ENCODE peak calls at places on chromosomes 12 and 14, in nine cellular contexts. One of them, this sample, is unnamed.

GRCh38 chr14:37595809-37596595 is 573 bp downstream of the TTC6 start:
- DNase-seq in NCI-H774: peak
- DNase-seq in sigmoid colon: no peak
- DNase-seq in SK-MEL-5: no peak
- DNase-seq in natural killer cell: no peak
- DNase-seq in stimulated activated CD8-positive, alpha-beta memory T cell treated with anti-CD3 and anti-CD28 coated beads, Interleukin-12 subunit alpha, Interleukin-12 subunit beta, amount 100 ng/mL, for 1 hour: no peak
- DNase-seq in fibroblast of lung: no peak
- DNase-seq in ACHN: peak
- DNase-seq in activated naive CD4-positive, alpha-beta T cell treated with anti-CD3 and anti-CD28 coated beads, Interleukin-2, amount 10 ng/mL, durations not matched to agents 7 days and 5 days: peak
- DNase-seq in this sample: no peak

GRCh38 chr12:3218150-3218845 is 141.1 kb downstream of the TSPAN9 start:
- DNase-seq in sigmoid colon: peak
- DNase-seq in SK-MEL-5: no peak
- DNase-seq in natural killer cell: no peak
- DNase-seq in ACHN: no peak
- DNase-seq in fibroblast of lung: peak
- DNase-seq in activated naive CD4-positive, alpha-beta T cell treated with anti-CD3 and anti-CD28 coated beads, Interleukin-2, amount 10 ng/mL, durations not matched to agents 7 days and 5 days: no peak
- DNase-seq in NCI-H774: peak
- DNase-seq in stimulated activated CD8-positive, alpha-beta memory T cell treated with anti-CD3 and anti-CD28 coated beads, Interleukin-12 subunit alpha, Interleukin-12 subunit beta, amount 100 ng/mL, for 1 hour: no peak
- DNase-seq in this sample: no peak

GRCh38 chr12:22993639-22994038 is 368.7 kb downstream of the ETNK1 start:
- DNase-seq in natural killer cell: no peak
- DNase-seq in stimulated activated CD8-positive, alpha-beta memory T cell treated with anti-CD3 and anti-CD28 coated beads, Interleukin-12 subunit alpha, Interleukin-12 subunit beta, amount 100 ng/mL, for 1 hour: no peak
- DNase-seq in NCI-H774: no peak
- DNase-seq in ACHN: no peak
- DNase-seq in sigmoid colon: no peak
- DNase-seq in activated naive CD4-positive, alpha-beta T cell treated with anti-CD3 and anti-CD28 coated beads, Interleukin-2, amount 10 ng/mL, durations not matched to agents 7 days and 5 days: no peak
- DNase-seq in fibroblast of lung: no peak
- DNase-seq in SK-MEL-5: no peak
- DNase-seq in this sample: no peak

GRCh38 chr12:121538699-121539061 is 42.1 kb downstream of the KDM2B start:
- DNase-seq in NCI-H774: peak
- DNase-seq in natural killer cell: no peak
- DNase-seq in sigmoid colon: no peak
- DNase-seq in activated naive CD4-positive, alpha-beta T cell treated with anti-CD3 and anti-CD28 coated beads, Interleukin-2, amount 10 ng/mL, durations not matched to agents 7 days and 5 days: no peak
- DNase-seq in stimulated activated CD8-positive, alpha-beta memory T cell treated with anti-CD3 and anti-CD28 coated beads, Interleukin-12 subunit alpha, Interleukin-12 subunit beta, amount 100 ng/mL, for 1 hour: no peak
- DNase-seq in ACHN: peak
- DNase-seq in SK-MEL-5: no peak
- DNase-seq in fibroblast of lung: no peak
- DNase-seq in this sample: no peak

GRCh38 chr12:46457958-46458357 is 85.4 kb upstream of the SLC38A2 start:
- DNase-seq in fibroblast of lung: no peak
- DNase-seq in stimulated activated CD8-positive, alpha-beta memory T cell treated with anti-CD3 and anti-CD28 coated beads, Interleukin-12 subunit alpha, Interleukin-12 subunit beta, amount 100 ng/mL, for 1 hour: no peak
- DNase-seq in activated naive CD4-positive, alpha-beta T cell treated with anti-CD3 and anti-CD28 coated beads, Interleukin-2, amount 10 ng/mL, durations not matched to agents 7 days and 5 days: no peak
- DNase-seq in ACHN: no peak
- DNase-seq in NCI-H774: no peak
- DNase-seq in sigmoid colon: no peak
- DNase-seq in SK-MEL-5: no peak
- DNase-seq in natural killer cell: no peak
- DNase-seq in this sample: no peak

GRCh38 chr14:22739423-22739822 is 27.1 kb upstream of the OXA1L start:
- DNase-seq in stimulated activated CD8-positive, alpha-beta memory T cell treated with anti-CD3 and anti-CD28 coated beads, Interleukin-12 subunit alpha, Interleukin-12 subunit beta, amount 100 ng/mL, for 1 hour: no peak
- DNase-seq in NCI-H774: no peak
- DNase-seq in sigmoid colon: no peak
- DNase-seq in ACHN: no peak
- DNase-seq in fibroblast of lung: no peak
- DNase-seq in SK-MEL-5: no peak
- DNase-seq in activated naive CD4-positive, alpha-beta T cell treated with anti-CD3 and anti-CD28 coated beads, Interleukin-2, amount 10 ng/mL, durations not matched to agents 7 days and 5 days: no peak
- DNase-seq in natural killer cell: no peak
- DNase-seq in this sample: no peak

GRCh38 chr12:1857086-1857485 is 36.7 kb downstream of the LRTM2 start:
- DNase-seq in SK-MEL-5: no peak
- DNase-seq in fibroblast of lung: no peak
- DNase-seq in sigmoid colon: no peak
- DNase-seq in NCI-H774: no peak
- DNase-seq in activated naive CD4-positive, alpha-beta T cell treated with anti-CD3 and anti-CD28 coated beads, Interleukin-2, amount 10 ng/mL, durations not matched to agents 7 days and 5 days: no peak
- DNase-seq in stimulated activated CD8-positive, alpha-beta memory T cell treated with anti-CD3 and anti-CD28 coated beads, Interleukin-12 subunit alpha, Interleukin-12 subunit beta, amount 100 ng/mL, for 1 hour: no peak
- DNase-seq in natural killer cell: no peak
- DNase-seq in ACHN: no peak
- DNase-seq in this sample: no peak

GRCh38 chr12:48817957-48818830 is at the start of gene CACNB3:
- DNase-seq in SK-MEL-5: peak
- DNase-seq in sigmoid colon: peak
- DNase-seq in activated naive CD4-positive, alpha-beta T cell treated with anti-CD3 and anti-CD28 coated beads, Interleukin-2, amount 10 ng/mL, durations not matched to agents 7 days and 5 days: peak
- DNase-seq in natural killer cell: peak
- DNase-seq in fibroblast of lung: peak
- DNase-seq in NCI-H774: peak
- DNase-seq in ACHN: peak
- DNase-seq in stimulated activated CD8-positive, alpha-beta memory T cell treated with anti-CD3 and anti-CD28 coated beads, Interleukin-12 subunit alpha, Interleukin-12 subunit beta, amount 100 ng/mL, for 1 hour: peak
- DNase-seq in this sample: no peak

GRCh38 chr14:72876710-72877063 is 17.2 kb downstream of the DPF3 start:
- DNase-seq in sigmoid colon: no peak
- DNase-seq in ACHN: no peak
- DNase-seq in fibroblast of lung: no peak
- DNase-seq in natural killer cell: no peak
- DNase-seq in NCI-H774: no peak
- DNase-seq in stimulated activated CD8-positive, alpha-beta memory T cell treated with anti-CD3 and anti-CD28 coated beads, Interleukin-12 subunit alpha, Interleukin-12 subunit beta, amount 100 ng/mL, for 1 hour: no peak
- DNase-seq in activated naive CD4-positive, alpha-beta T cell treated with anti-CD3 and anti-CD28 coated beads, Interleukin-2, amount 10 ng/mL, durations not matched to agents 7 days and 5 days: no peak
- DNase-seq in SK-MEL-5: no peak
- DNase-seq in this sample: no peak

GRCh38 chr12:89162704-89163261 is 189.5 kb downstream of the DUSP6 start:
- DNase-seq in activated naive CD4-positive, alpha-beta T cell treated with anti-CD3 and anti-CD28 coated beads, Interleukin-2, amount 10 ng/mL, durations not matched to agents 7 days and 5 days: peak
- DNase-seq in stimulated activated CD8-positive, alpha-beta memory T cell treated with anti-CD3 and anti-CD28 coated beads, Interleukin-12 subunit alpha, Interleukin-12 subunit beta, amount 100 ng/mL, for 1 hour: no peak
- DNase-seq in SK-MEL-5: peak
- DNase-seq in natural killer cell: no peak
- DNase-seq in NCI-H774: no peak
- DNase-seq in sigmoid colon: peak
- DNase-seq in fibroblast of lung: peak
- DNase-seq in ACHN: no peak
- DNase-seq in this sample: peak

GRCh38 chr14:104385189-104386135 is 194.1 kb upstream of the C14orf180 start:
- DNase-seq in sigmoid colon: peak
- DNase-seq in activated naive CD4-positive, alpha-beta T cell treated with anti-CD3 and anti-CD28 coated beads, Interleukin-2, amount 10 ng/mL, durations not matched to agents 7 days and 5 days: peak
- DNase-seq in fibroblast of lung: no peak
- DNase-seq in SK-MEL-5: no peak
- DNase-seq in NCI-H774: no peak
- DNase-seq in natural killer cell: peak
- DNase-seq in stimulated activated CD8-positive, alpha-beta memory T cell treated with anti-CD3 and anti-CD28 coated beads, Interleukin-12 subunit alpha, Interleukin-12 subunit beta, amount 100 ng/mL, for 1 hour: no peak
- DNase-seq in ACHN: no peak
- DNase-seq in this sample: no peak

GRCh38 chr12:57899010-57899662 is 42.2 kb upstream of the ATP23 start:
- DNase-seq in ACHN: peak
- DNase-seq in sigmoid colon: peak
- DNase-seq in NCI-H774: peak
- DNase-seq in SK-MEL-5: no peak
- DNase-seq in stimulated activated CD8-positive, alpha-beta memory T cell treated with anti-CD3 and anti-CD28 coated beads, Interleukin-12 subunit alpha, Interleukin-12 subunit beta, amount 100 ng/mL, for 1 hour: peak
- DNase-seq in activated naive CD4-positive, alpha-beta T cell treated with anti-CD3 and anti-CD28 coated beads, Interleukin-2, amount 10 ng/mL, durations not matched to agents 7 days and 5 days: peak
- DNase-seq in natural killer cell: peak
- DNase-seq in fibroblast of lung: peak
- DNase-seq in this sample: no peak

GRCh38 chr12:117845271-117845904 is 123.4 kb downstream of the KSR2 start:
- DNase-seq in activated naive CD4-positive, alpha-beta T cell treated with anti-CD3 and anti-CD28 coated beads, Interleukin-2, amount 10 ng/mL, durations not matched to agents 7 days and 5 days: no peak
- DNase-seq in sigmoid colon: no peak
- DNase-seq in natural killer cell: no peak
- DNase-seq in fibroblast of lung: no peak
- DNase-seq in SK-MEL-5: no peak
- DNase-seq in NCI-H774: no peak
- DNase-seq in ACHN: no peak
- DNase-seq in stimulated activated CD8-positive, alpha-beta memory T cell treated with anti-CD3 and anti-CD28 coated beads, Interleukin-12 subunit alpha, Interleukin-12 subunit beta, amount 100 ng/mL, for 1 hour: no peak
- DNase-seq in this sample: no peak

GRCh38 chr12:53867216-53868012 is 71.2 kb upstream of the HOXC13 start:
- DNase-seq in natural killer cell: no peak
- DNase-seq in stimulated activated CD8-positive, alpha-beta memory T cell treated with anti-CD3 and anti-CD28 coated beads, Interleukin-12 subunit alpha, Interleukin-12 subunit beta, amount 100 ng/mL, for 1 hour: no peak
- DNase-seq in activated naive CD4-positive, alpha-beta T cell treated with anti-CD3 and anti-CD28 coated beads, Interleukin-2, amount 10 ng/mL, durations not matched to agents 7 days and 5 days: no peak
- DNase-seq in SK-MEL-5: peak
- DNase-seq in NCI-H774: no peak
- DNase-seq in ACHN: peak
- DNase-seq in sigmoid colon: no peak
- DNase-seq in fibroblast of lung: peak
- DNase-seq in this sample: peak

GRCh38 chr12:111180830-111181726 is 187.8 kb downstream of the PHETA1 start:
- DNase-seq in sigmoid colon: peak
- DNase-seq in activated naive CD4-positive, alpha-beta T cell treated with anti-CD3 and anti-CD28 coated beads, Interleukin-2, amount 10 ng/mL, durations not matched to agents 7 days and 5 days: no peak
- DNase-seq in SK-MEL-5: no peak
- DNase-seq in fibroblast of lung: peak
- DNase-seq in ACHN: no peak
- DNase-seq in stimulated activated CD8-positive, alpha-beta memory T cell treated with anti-CD3 and anti-CD28 coated beads, Interleukin-12 subunit alpha, Interleukin-12 subunit beta, amount 100 ng/mL, for 1 hour: no peak
- DNase-seq in NCI-H774: no peak
- DNase-seq in natural killer cell: no peak
- DNase-seq in this sample: no peak

GRCh38 chr14:67977468-67978034 is 158.0 kb downstream of the RAD51B start:
- DNase-seq in SK-MEL-5: no peak
- DNase-seq in fibroblast of lung: no peak
- DNase-seq in sigmoid colon: no peak
- DNase-seq in natural killer cell: no peak
- DNase-seq in activated naive CD4-positive, alpha-beta T cell treated with anti-CD3 and anti-CD28 coated beads, Interleukin-2, amount 10 ng/mL, durations not matched to agents 7 days and 5 days: no peak
- DNase-seq in stimulated activated CD8-positive, alpha-beta memory T cell treated with anti-CD3 and anti-CD28 coated beads, Interleukin-12 subunit alpha, Interleukin-12 subunit beta, amount 100 ng/mL, for 1 hour: no peak
- DNase-seq in ACHN: no peak
- DNase-seq in NCI-H774: no peak
- DNase-seq in this sample: no peak

GRCh38 chr12:129901256-129901655 is 2.6 kb downstream of the TMEM132D start:
- DNase-seq in sigmoid colon: no peak
- DNase-seq in NCI-H774: no peak
- DNase-seq in ACHN: no peak
- DNase-seq in natural killer cell: no peak
- DNase-seq in SK-MEL-5: no peak
- DNase-seq in fibroblast of lung: no peak
- DNase-seq in activated naive CD4-positive, alpha-beta T cell treated with anti-CD3 and anti-CD28 coated beads, Interleukin-2, amount 10 ng/mL, durations not matched to agents 7 days and 5 days: no peak
- DNase-seq in stimulated activated CD8-positive, alpha-beta memory T cell treated with anti-CD3 and anti-CD28 coated beads, Interleukin-12 subunit alpha, Interleukin-12 subunit beta, amount 100 ng/mL, for 1 hour: no peak
- DNase-seq in this sample: peak

GRCh38 chr14:92552066-92552465 is 38.5 kb downstream of the RIN3 start:
- DNase-seq in sigmoid colon: no peak
- DNase-seq in fibroblast of lung: no peak
- DNase-seq in NCI-H774: no peak
- DNase-seq in SK-MEL-5: peak
- DNase-seq in activated naive CD4-positive, alpha-beta T cell treated with anti-CD3 and anti-CD28 coated beads, Interleukin-2, amount 10 ng/mL, durations not matched to agents 7 days and 5 days: no peak
- DNase-seq in stimulated activated CD8-positive, alpha-beta memory T cell treated with anti-CD3 and anti-CD28 coated beads, Interleukin-12 subunit alpha, Interleukin-12 subunit beta, amount 100 ng/mL, for 1 hour: no peak
- DNase-seq in ACHN: no peak
- DNase-seq in natural killer cell: no peak
- DNase-seq in this sample: peak

GRCh38 chr12:45583011-45583657 is 146.4 kb upstream of the ARID2 start:
- DNase-seq in activated naive CD4-positive, alpha-beta T cell treated with anti-CD3 and anti-CD28 coated beads, Interleukin-2, amount 10 ng/mL, durations not matched to agents 7 days and 5 days: no peak
- DNase-seq in sigmoid colon: no peak
- DNase-seq in NCI-H774: no peak
- DNase-seq in natural killer cell: no peak
- DNase-seq in stimulated activated CD8-positive, alpha-beta memory T cell treated with anti-CD3 and anti-CD28 coated beads, Interleukin-12 subunit alpha, Interleukin-12 subunit beta, amount 100 ng/mL, for 1 hour: no peak
- DNase-seq in fibroblast of lung: peak
- DNase-seq in SK-MEL-5: no peak
- DNase-seq in ACHN: no peak
- DNase-seq in this sample: no peak

GRCh38 chr14:101088395-101088667 is 184.8 kb upstream of the RTL1 start:
- DNase-seq in natural killer cell: no peak
- DNase-seq in sigmoid colon: no peak
- DNase-seq in activated naive CD4-positive, alpha-beta T cell treated with anti-CD3 and anti-CD28 coated beads, Interleukin-2, amount 10 ng/mL, durations not matched to agents 7 days and 5 days: peak
- DNase-seq in SK-MEL-5: no peak
- DNase-seq in fibroblast of lung: no peak
- DNase-seq in ACHN: no peak
- DNase-seq in NCI-H774: no peak
- DNase-seq in stimulated activated CD8-positive, alpha-beta memory T cell treated with anti-CD3 and anti-CD28 coated beads, Interleukin-12 subunit alpha, Interleukin-12 subunit beta, amount 100 ng/mL, for 1 hour: no peak
- DNase-seq in this sample: no peak

GRCh38 chr14:90795744-90796143 is 20.5 kb downstream of the TTC7B start:
- DNase-seq in stimulated activated CD8-positive, alpha-beta memory T cell treated with anti-CD3 and anti-CD28 coated beads, Interleukin-12 subunit alpha, Interleukin-12 subunit beta, amount 100 ng/mL, for 1 hour: no peak
- DNase-seq in ACHN: peak
- DNase-seq in natural killer cell: no peak
- DNase-seq in NCI-H774: no peak
- DNase-seq in activated naive CD4-positive, alpha-beta T cell treated with anti-CD3 and anti-CD28 coated beads, Interleukin-2, amount 10 ng/mL, durations not matched to agents 7 days and 5 days: no peak
- DNase-seq in fibroblast of lung: peak
- DNase-seq in sigmoid colon: no peak
- DNase-seq in SK-MEL-5: no peak
- DNase-seq in this sample: peak

GRCh38 chr12:93970892-93971688 is 177.3 kb upstream of the PLXNC1 start:
- DNase-seq in sigmoid colon: no peak
- DNase-seq in ACHN: no peak
- DNase-seq in SK-MEL-5: no peak
- DNase-seq in activated naive CD4-positive, alpha-beta T cell treated with anti-CD3 and anti-CD28 coated beads, Interleukin-2, amount 10 ng/mL, durations not matched to agents 7 days and 5 days: no peak
- DNase-seq in stimulated activated CD8-positive, alpha-beta memory T cell treated with anti-CD3 and anti-CD28 coated beads, Interleukin-12 subunit alpha, Interleukin-12 subunit beta, amount 100 ng/mL, for 1 hour: no peak
- DNase-seq in fibroblast of lung: no peak
- DNase-seq in NCI-H774: no peak
- DNase-seq in natural killer cell: no peak
- DNase-seq in this sample: no peak

GRCh38 chr12:48818831-48819590 is 715 bp downstream of the CACNB3 start:
- DNase-seq in fibroblast of lung: no peak
- DNase-seq in stimulated activated CD8-positive, alpha-beta memory T cell treated with anti-CD3 and anti-CD28 coated beads, Interleukin-12 subunit alpha, Interleukin-12 subunit beta, amount 100 ng/mL, for 1 hour: peak
- DNase-seq in activated naive CD4-positive, alpha-beta T cell treated with anti-CD3 and anti-CD28 coated beads, Interleukin-2, amount 10 ng/mL, durations not matched to agents 7 days and 5 days: peak
- DNase-seq in sigmoid colon: no peak
- DNase-seq in NCI-H774: no peak
- DNase-seq in SK-MEL-5: peak
- DNase-seq in ACHN: no peak
- DNase-seq in natural killer cell: no peak
- DNase-seq in this sample: no peak

GRCh38 chr12:12008931-12009611 is 61.7 kb upstream of the BCL2L14 start:
- DNase-seq in fibroblast of lung: peak
- DNase-seq in NCI-H774: no peak
- DNase-seq in ACHN: peak
- DNase-seq in sigmoid colon: no peak
- DNase-seq in SK-MEL-5: peak
- DNase-seq in activated naive CD4-positive, alpha-beta T cell treated with anti-CD3 and anti-CD28 coated beads, Interleukin-2, amount 10 ng/mL, durations not matched to agents 7 days and 5 days: peak
- DNase-seq in stimulated activated CD8-positive, alpha-beta memory T cell treated with anti-CD3 and anti-CD28 coated beads, Interleukin-12 subunit alpha, Interleukin-12 subunit beta, amount 100 ng/mL, for 1 hour: no peak
- DNase-seq in natural killer cell: no peak
- DNase-seq in this sample: peak

GRCh38 chr14:34710744-34711143 is 3.6 kb downstream of the CFL2 start:
- DNase-seq in natural killer cell: no peak
- DNase-seq in fibroblast of lung: peak
- DNase-seq in activated naive CD4-positive, alpha-beta T cell treated with anti-CD3 and anti-CD28 coated beads, Interleukin-2, amount 10 ng/mL, durations not matched to agents 7 days and 5 days: no peak
- DNase-seq in stimulated activated CD8-positive, alpha-beta memory T cell treated with anti-CD3 and anti-CD28 coated beads, Interleukin-12 subunit alpha, Interleukin-12 subunit beta, amount 100 ng/mL, for 1 hour: no peak
- DNase-seq in SK-MEL-5: no peak
- DNase-seq in ACHN: no peak
- DNase-seq in NCI-H774: no peak
- DNase-seq in sigmoid colon: no peak
- DNase-seq in this sample: no peak

GRCh38 chr12:89948266-89949175 is 239.9 kb upstream of the ATP2B1 start:
- DNase-seq in natural killer cell: no peak
- DNase-seq in SK-MEL-5: no peak
- DNase-seq in ACHN: no peak
- DNase-seq in NCI-H774: no peak
- DNase-seq in fibroblast of lung: no peak
- DNase-seq in activated naive CD4-positive, alpha-beta T cell treated with anti-CD3 and anti-CD28 coated beads, Interleukin-2, amount 10 ng/mL, durations not matched to agents 7 days and 5 days: no peak
- DNase-seq in stimulated activated CD8-positive, alpha-beta memory T cell treated with anti-CD3 and anti-CD28 coated beads, Interleukin-12 subunit alpha, Interleukin-12 subunit beta, amount 100 ng/mL, for 1 hour: no peak
- DNase-seq in sigmoid colon: no peak
- DNase-seq in this sample: no peak

GRCh38 chr12:131087302-131087818 is 133.7 kb downstream of the ADGRD1 start:
- DNase-seq in sigmoid colon: peak
- DNase-seq in NCI-H774: no peak
- DNase-seq in ACHN: no peak
- DNase-seq in SK-MEL-5: no peak
- DNase-seq in stimulated activated CD8-positive, alpha-beta memory T cell treated with anti-CD3 and anti-CD28 coated beads, Interleukin-12 subunit alpha, Interleukin-12 subunit beta, amount 100 ng/mL, for 1 hour: no peak
- DNase-seq in activated naive CD4-positive, alpha-beta T cell treated with anti-CD3 and anti-CD28 coated beads, Interleukin-2, amount 10 ng/mL, durations not matched to agents 7 days and 5 days: no peak
- DNase-seq in natural killer cell: no peak
- DNase-seq in fibroblast of lung: no peak
- DNase-seq in this sample: no peak

GRCh38 chr12:21942377-21942703 is 1.1 kb upstream of the ABCC9 start:
- DNase-seq in natural killer cell: no peak
- DNase-seq in stimulated activated CD8-positive, alpha-beta memory T cell treated with anti-CD3 and anti-CD28 coated beads, Interleukin-12 subunit alpha, Interleukin-12 subunit beta, amount 100 ng/mL, for 1 hour: no peak
- DNase-seq in SK-MEL-5: no peak
- DNase-seq in activated naive CD4-positive, alpha-beta T cell treated with anti-CD3 and anti-CD28 coated beads, Interleukin-2, amount 10 ng/mL, durations not matched to agents 7 days and 5 days: no peak
- DNase-seq in fibroblast of lung: no peak
- DNase-seq in NCI-H774: no peak
- DNase-seq in sigmoid colon: no peak
- DNase-seq in ACHN: no peak
- DNase-seq in this sample: no peak

GRCh38 chr14:99522457-99522891 is 41.3 kb downstream of the CCNK start:
- DNase-seq in fibroblast of lung: peak
- DNase-seq in activated naive CD4-positive, alpha-beta T cell treated with anti-CD3 and anti-CD28 coated beads, Interleukin-2, amount 10 ng/mL, durations not matched to agents 7 days and 5 days: no peak
- DNase-seq in natural killer cell: no peak
- DNase-seq in SK-MEL-5: no peak
- DNase-seq in sigmoid colon: peak
- DNase-seq in NCI-H774: no peak
- DNase-seq in ACHN: no peak
- DNase-seq in stimulated activated CD8-positive, alpha-beta memory T cell treated with anti-CD3 and anti-CD28 coated beads, Interleukin-12 subunit alpha, Interleukin-12 subunit beta, amount 100 ng/mL, for 1 hour: no peak
- DNase-seq in this sample: no peak

GRCh38 chr12:57240926-57241555 is 9.9 kb downstream of the STAC3 start:
- DNase-seq in stimulated activated CD8-positive, alpha-beta memory T cell treated with anti-CD3 and anti-CD28 coated beads, Interleukin-12 subunit alpha, Interleukin-12 subunit beta, amount 100 ng/mL, for 1 hour: no peak
- DNase-seq in fibroblast of lung: peak
- DNase-seq in ACHN: peak
- DNase-seq in SK-MEL-5: no peak
- DNase-seq in NCI-H774: no peak
- DNase-seq in sigmoid colon: peak
- DNase-seq in activated naive CD4-positive, alpha-beta T cell treated with anti-CD3 and anti-CD28 coated beads, Interleukin-2, amount 10 ng/mL, durations not matched to agents 7 days and 5 days: no peak
- DNase-seq in natural killer cell: no peak
- DNase-seq in this sample: no peak

GRCh38 chr12:26358651-26359050 is 163.3 kb downstream of the SSPN start:
- DNase-seq in sigmoid colon: no peak
- DNase-seq in SK-MEL-5: no peak
- DNase-seq in fibroblast of lung: no peak
- DNase-seq in NCI-H774: no peak
- DNase-seq in stimulated activated CD8-positive, alpha-beta memory T cell treated with anti-CD3 and anti-CD28 coated beads, Interleukin-12 subunit alpha, Interleukin-12 subunit beta, amount 100 ng/mL, for 1 hour: no peak
- DNase-seq in natural killer cell: no peak
- DNase-seq in activated naive CD4-positive, alpha-beta T cell treated with anti-CD3 and anti-CD28 coated beads, Interleukin-2, amount 10 ng/mL, durations not matched to agents 7 days and 5 days: no peak
- DNase-seq in ACHN: no peak
- DNase-seq in this sample: no peak